ENCODE peak calls at places on chromosomes 4 and X, in seven cellular contexts. Z is GM12878, N is HepG2, V is K562, U is SK-N-SH, Y is HCT116, Q is H1. D is an unnamed sample.

GRCh38 chrX:2657532-2657931 is 33.6 kb upstream of the CD99 start:
- DNase-seq in Z (no peak), N (peak), V (no peak), U (no peak), Y (no peak), Q (no peak), D (no peak)

GRCh38 chr4:100907465-100908454 is 389.9 kb upstream of the EMCN start:
- DNase-seq in Z (no peak), N (peak), V (no peak), U (no peak), Y (no peak), Q (no peak), D (no peak)

GRCh38 chr4:158936238-158936637 is 166.6 kb upstream of the RAPGEF2 start:
- DNase-seq in Z (no peak), N (no peak), V (no peak), U (no peak), Y (no peak), Q (no peak), D (no peak)

GRCh38 chr4:145937990-145938611 is 522 bp downstream of the ZNF827 start:
- DNase-seq in Z (no peak), N (no peak), V (no peak), U (peak), Y (no peak), Q (no peak), D (peak)

GRCh38 chr4:48831532-48832015 is 686 bp downstream of the OCIAD1 start:
- DNase-seq in Z (peak), N (no peak), V (no peak), U (no peak), Y (no peak), Q (no peak), D (no peak)

GRCh38 chrX:39953879-39954278 is 143.9 kb downstream of the BCOR start:
- DNase-seq in Z (no peak), N (peak), V (peak), U (no peak), Y (peak), Q (no peak), D (peak)

GRCh38 chr4:90641856-90642599 is 514.8 kb downstream of the CCSER1 start:
- DNase-seq in Z (no peak), N (no peak), V (no peak), U (no peak), Y (no peak), Q (no peak), D (no peak)

GRCh38 chrX:34218063-34218462 is 85.9 kb upstream of the FAM47A start:
- DNase-seq in Z (no peak), N (no peak), V (no peak), U (no peak), Y (no peak), Q (no peak), D (no peak)

GRCh38 chrX:110569506-110569905 is 210.9 kb downstream of the RTL9 start:
- DNase-seq in Z (no peak), N (no peak), V (no peak), U (no peak), Y (no peak), Q (no peak), D (no peak)

GRCh38 chr4:176470671-176471070 is 150.9 kb downstream of the SPCS3 start:
- DNase-seq in Z (no peak), N (no peak), V (no peak), U (no peak), Y (no peak), Q (no peak), D (no peak)

GRCh38 chr4:73894021-73894420 is 24.8 kb downstream of the CXCL1 start:
- DNase-seq in Z (no peak), N (no peak), V (no peak), U (no peak), Y (no peak), Q (no peak), D (no peak)

GRCh38 chrX:7147431-7147977 is at the start of gene STS:
- DNase-seq in Z (no peak), N (no peak), V (peak), U (peak), Y (no peak), Q (no peak), D (no peak)

GRCh38 chr4:118346495-118346894 is 6.3 kb downstream of the PRSS12 start:
- DNase-seq in Z (no peak), N (no peak), V (peak), U (no peak), Y (no peak), Q (no peak), D (no peak)

GRCh38 chr4:55859711-55860110 is 6.3 kb downstream of the EXOC1 start:
- DNase-seq in Z (no peak), N (no peak), V (no peak), U (no peak), Y (no peak), Q (no peak), D (no peak)

GRCh38 chrX:1386338-1387127 is 5.4 kb downstream of the SLC25A6 start:
- DNase-seq in Z (no peak), N (no peak), V (no peak), U (peak), Y (no peak), Q (no peak), D (no peak)

GRCh38 chr4:1593458-1593857 is 90.7 kb downstream of the FAM53A start:
- DNase-seq in Z (no peak), N (no peak), V (peak), U (peak), Y (no peak), Q (no peak), D (no peak)

GRCh38 chr4:123232439-123232838 is 164.2 kb upstream of the SPRY1 start:
- DNase-seq in Z (no peak), N (no peak), V (no peak), U (no peak), Y (no peak), Q (no peak), D (no peak)

GRCh38 chrX:111098874-111099273 is 2.9 kb downstream of the PAK3 start:
- DNase-seq in Z (no peak), N (peak), V (peak), U (peak), Y (peak), Q (no peak), D (no peak)

GRCh38 chr4:15963568-15963967 is 593 bp upstream of the FGFBP2 start:
- DNase-seq in Z (no peak), N (no peak), V (no peak), U (peak), Y (no peak), Q (no peak), D (no peak)

GRCh38 chr4:163638909-163639308 is 144.4 kb downstream of the TMA16 start:
- DNase-seq in Z (no peak), N (no peak), V (no peak), U (no peak), Y (no peak), Q (no peak), D (no peak)

GRCh38 chr4:37487668-37488067 is 198.5 kb downstream of the RELL1 start:
- DNase-seq in Z (no peak), N (no peak), V (no peak), U (no peak), Y (no peak), Q (no peak), D (no peak)

GRCh38 chr4:135705343-135705742 is 1503.8 kb upstream of the PABPC4L start:
- DNase-seq in Z (no peak), N (no peak), V (no peak), U (no peak), Y (no peak), Q (no peak), D (no peak)

GRCh38 chr4:158996669-158997074 is 106.2 kb upstream of the RAPGEF2 start:
- DNase-seq in Z (no peak), N (no peak), V (no peak), U (no peak), Y (peak), Q (no peak), D (no peak)

GRCh38 chrX:18574591-18574990 is 97.3 kb downstream of the RS1 start:
- DNase-seq in Z (no peak), N (no peak), V (no peak), U (no peak), Y (no peak), Q (no peak), D (no peak)

GRCh38 chr4:107050525-107051135 is 14.5 kb upstream of the DKK2 start:
- DNase-seq in Z (no peak), N (peak), V (peak), U (no peak), Y (peak), Q (no peak), D (peak)

GRCh38 chr4:113815826-113816225 is 54.3 kb upstream of the CAMK2D start:
- DNase-seq in Z (no peak), N (no peak), V (no peak), U (no peak), Y (no peak), Q (no peak), D (no peak)

GRCh38 chrX:15301924-15302323 is 13.5 kb downstream of the ASB11 start:
- DNase-seq in Z (no peak), N (no peak), V (no peak), U (no peak), Y (no peak), Q (no peak), D (no peak)

GRCh38 chrX:119757979-119758681 is at the start of gene SOWAHD:
- DNase-seq in Z (no peak), N (peak), V (peak), U (peak), Y (no peak), Q (no peak), D (peak)

GRCh38 chr4:70992354-70992753 is 1.1 kb upstream of the DCK start:
- DNase-seq in Z (no peak), N (no peak), V (peak), U (no peak), Y (peak), Q (no peak), D (peak)

GRCh38 chrX:137033774-137034507 is at the start of gene GPR101:
- DNase-seq in Z (no peak), N (no peak), V (no peak), U (peak), Y (no peak), Q (no peak), D (no peak)

GRCh38 chrX:37578045-37578444 is 6.6 kb downstream of the LANCL3 start:
- DNase-seq in Z (no peak), N (no peak), V (no peak), U (no peak), Y (no peak), Q (no peak), D (no peak)

GRCh38 chr4:127212269-127212580 is 420.5 kb upstream of the INTU start:
- DNase-seq in Z (no peak), N (no peak), V (no peak), U (no peak), Y (no peak), Q (no peak), D (no peak)

GRCh38 chr4:122827258-122827887 is 742 bp downstream of the FGF2 start:
- DNase-seq in Z (peak), N (no peak), V (peak), U (peak), Y (no peak), Q (no peak), D (no peak)

GRCh38 chrX:34875204-34875603 is 67.4 kb upstream of the FAM47B start:
- DNase-seq in Z (no peak), N (no peak), V (no peak), U (no peak), Y (no peak), Q (no peak), D (no peak)

GRCh38 chrX:72061091-72061490 is 70.6 kb downstream of the RTL5 start:
- DNase-seq in Z (no peak), N (no peak), V (no peak), U (no peak), Y (no peak), Q (no peak), D (no peak)

DNA sequence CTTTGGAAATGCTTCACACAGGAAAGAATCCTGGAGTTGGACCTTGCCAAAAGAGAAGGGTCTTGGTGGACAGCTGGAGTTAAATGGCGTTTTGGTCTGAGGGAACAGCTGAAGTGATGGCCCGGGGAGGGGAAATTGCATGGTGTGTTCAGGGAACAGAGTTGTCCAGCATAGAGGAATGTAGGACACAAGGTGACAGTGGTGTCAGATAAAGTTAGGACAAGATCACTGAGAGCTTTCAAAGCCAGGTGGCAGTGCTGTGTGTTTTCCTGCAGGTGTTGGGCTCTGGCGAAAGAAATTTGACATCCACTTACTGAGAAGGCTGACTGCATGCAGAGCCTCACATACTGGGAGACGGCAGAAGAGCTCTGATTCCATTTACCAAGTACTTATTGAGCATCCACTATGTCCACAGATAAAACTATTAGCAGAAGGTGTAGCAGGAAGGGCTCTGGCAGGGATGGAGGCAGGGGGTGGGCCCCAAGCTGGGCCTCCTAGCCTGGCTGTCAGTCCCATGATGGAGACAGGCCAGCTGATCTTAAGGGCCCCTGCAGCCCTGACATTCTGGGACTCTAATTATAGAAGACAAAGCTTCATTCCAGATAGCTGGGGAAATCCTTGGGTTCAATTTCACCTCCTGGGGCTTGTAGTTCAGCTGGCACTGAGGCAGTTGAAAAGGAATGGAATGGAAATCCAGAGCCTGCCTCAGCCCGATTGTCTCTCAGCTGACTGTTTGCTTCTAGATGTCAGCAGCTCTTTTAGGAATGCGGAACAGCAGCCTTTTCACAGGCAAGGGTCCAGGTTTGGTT is 150.2 kb upstream of the MAMLD1 start:
- DNase-seq in Z (no peak), N (no peak), V (no peak), U (no peak), Y (no peak), Q (no peak), D (peak)
- TF ChIP-seq JUND in Z (no peak), N (no peak), V (no peak), U (no peak), Y (no peak), Q (no peak), D (no peak)

GRCh38 chr4:170139764-170140163 is 50.0 kb upstream of the AADAT start:
- DNase-seq in Z (no peak), N (no peak), V (no peak), U (no peak), Y (no peak), Q (no peak), D (no peak)
- TF ChIP-seq JUND in Z (no peak), N (no peak), V (no peak), U (peak), Y (no peak), Q (no peak), D (no peak)

GRCh38 chr4:39620551-39620950 is 18.1 kb downstream of the SMIM14 start:
- DNase-seq in Z (no peak), N (no peak), V (no peak), U (no peak), Y (no peak), Q (no peak), D (no peak)

GRCh38 chr4:39614487-39615162 is 24.0 kb downstream of the SMIM14 start:
- DNase-seq in Z (no peak), N (no peak), V (no peak), U (no peak), Y (no peak), Q (no peak), D (no peak)

GRCh38 chr4:39613093-39613656 is 25.5 kb downstream of the SMIM14 start:
- DNase-seq in Z (no peak), N (peak), V (no peak), U (no peak), Y (no peak), Q (no peak), D (peak)

GRCh38 chr4:39617534-39617933 is 21.1 kb downstream of the SMIM14 start:
- DNase-seq in Z (no peak), N (no peak), V (no peak), U (no peak), Y (no peak), Q (no peak), D (no peak)

GRCh38 chr4:39616651-39617050 is 22.0 kb downstream of the SMIM14 start:
- DNase-seq in Z (no peak), N (no peak), V (no peak), U (no peak), Y (no peak), Q (no peak), D (no peak)
- TF ChIP-seq JUND in Z (no peak), N (no peak), V (no peak), U (no peak), Y (no peak), Q (no peak), D (no peak)

GRCh38 chr4:53924333-53925049 is 139.9 kb downstream of the CHIC2 start:
- DNase-seq in Z (no peak), N (no peak), V (no peak), U (no peak), Y (no peak), Q (no peak), D (no peak)
- TF ChIP-seq JUND in Z (no peak), N (no peak), V (no peak), U (no peak), Y (no peak), Q (no peak), D (no peak)

GRCh38 chr4:105933083-105933482 is 37.8 kb downstream of the NPNT start:
- DNase-seq in Z (peak), N (no peak), V (no peak), U (no peak), Y (no peak), Q (no peak), D (peak)

GRCh38 chr4:105934381-105934780 is 39.1 kb downstream of the NPNT start:
- DNase-seq in Z (no peak), N (no peak), V (no peak), U (no peak), Y (no peak), Q (no peak), D (no peak)

DNA sequence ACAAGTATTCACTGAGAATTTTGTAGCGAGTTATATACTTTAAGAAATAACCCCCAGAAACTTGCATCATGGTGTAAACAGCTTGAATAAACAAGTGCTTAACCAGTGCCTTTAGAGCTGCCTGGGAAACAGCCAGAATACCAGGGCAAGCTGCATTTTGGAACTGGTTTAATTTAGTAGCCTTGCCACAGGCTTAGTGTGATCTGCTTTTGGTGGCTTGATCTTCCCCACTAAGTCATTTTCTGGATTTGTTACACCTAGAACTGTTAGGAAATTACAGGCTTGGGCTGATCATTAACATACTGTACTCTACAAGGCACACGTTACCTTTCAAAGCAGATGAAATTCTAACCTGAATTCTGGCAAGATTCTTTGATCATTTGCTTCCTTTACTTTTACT is 35.4 kb downstream of the NPNT start:
- DNase-seq in Z (no peak), N (no peak), V (no peak), U (no peak), Y (no peak), Q (no peak), D (peak)
- TF ChIP-seq JUND in Z (no peak), N (no peak), V (no peak), U (no peak), Y (no peak), Q (no peak), D (no peak)

GRCh38 chr4:142406917-142407501 is 439.1 kb downstream of the INPP4B start:
- DNase-seq in Z (no peak), N (no peak), V (no peak), U (no peak), Y (no peak), Q (no peak), D (no peak)

GRCh38 chr4:142406051-142406549 is 440.0 kb downstream of the INPP4B start:
- DNase-seq in Z (peak), N (no peak), V (no peak), U (no peak), Y (no peak), Q (no peak), D (peak)

GRCh38 chr4:142408003-142408441 is 438.1 kb downstream of the INPP4B start:
- DNase-seq in Z (no peak), N (no peak), V (no peak), U (no peak), Y (no peak), Q (no peak), D (no peak)

GRCh38 chr4:142405021-142405991 is 440.8 kb downstream of the INPP4B start:
- DNase-seq in Z (peak), N (no peak), V (no peak), U (no peak), Y (no peak), Q (no peak), D (no peak)

GRCh38 chr4:142407569-142407968 is 438.5 kb downstream of the INPP4B start:
- DNase-seq in Z (no peak), N (no peak), V (no peak), U (no peak), Y (no peak), Q (no peak), D (no peak)
- TF ChIP-seq JUND in Z (no peak), N (no peak), V (no peak), U (no peak), Y (no peak), Q (no peak), D (no peak)

D was measured in T47D.